ENCODE peak calls at places on chromosomes 3 and 15, in nine cellular contexts. I is cardiac muscle cell, F is IMR-90, C is dorsolateral prefrontal cortex, U is H1, Y is MM.1S, L is GM23338, D is tibial nerve, X is A549. J is an unnamed sample.

GRCh38 chr3:59559721-59560514 is 510.1 kb upstream of the CFAP20DC start:
- DNase-seq in I (peak), F (peak), C (no peak), U (no peak), Y (no peak), L (no peak), D (no peak), X (peak), J (no peak)

GRCh38 chr3:139187648-139188047 is 143.0 kb upstream of the PRR23C start:
- DNase-seq in I (no peak), F (no peak), C (no peak), U (no peak), Y (no peak), L (peak), D (no peak), X (no peak), J (no peak)

GRCh38 chr3:101725192-101725889 is 927 bp downstream of the CEP97 start:
- DNase-seq in I (peak), F (peak), C (peak), U (no peak), Y (peak), L (peak), D (peak), X (no peak), J (peak)

GRCh38 chr15:61921093-61921492 is 139.2 kb downstream of the VPS13C start:
- DNase-seq in I (peak), F (peak), C (no peak), U (no peak), Y (no peak), L (no peak), D (no peak), X (no peak), J (no peak)

GRCh38 chr15:89870688-89871288 is 23.0 kb downstream of the AP3S2 start:
- DNase-seq in I (no peak), F (no peak), C (no peak), U (no peak), Y (no peak), L (no peak), D (no peak), X (no peak), J (no peak)

GRCh38 chr3:155995525-155996370 is 124.6 kb upstream of the KCNAB1 start:
- DNase-seq in I (peak), F (peak), C (no peak), U (no peak), Y (peak), L (peak), D (no peak), X (peak), J (no peak)

GRCh38 chr3:161405836-161406235 is 34.5 kb upstream of the SPTSSB start:
- DNase-seq in I (no peak), F (no peak), C (no peak), U (no peak), Y (peak), L (no peak), D (no peak), X (no peak), J (no peak)

GRCh38 chr3:149765762-149766334 is 13.6 kb upstream of the COMMD2 start:
- DNase-seq in I (peak), F (peak), C (no peak), U (no peak), Y (peak), L (peak), D (peak), X (peak), J (no peak)

GRCh38 chr15:72864681-72865080 is 81.1 kb upstream of the ADPGK start:
- DNase-seq in I (no peak), F (no peak), C (no peak), U (no peak), Y (no peak), L (no peak), D (no peak), X (no peak), J (no peak)

GRCh38 chr3:33064929-33065328 is 32.0 kb downstream of the GLB1 start:
- DNase-seq in I (no peak), F (no peak), C (no peak), U (no peak), Y (no peak), L (no peak), D (no peak), X (peak), J (no peak)

GRCh38 chr15:75554717-75555116 is 24.4 kb downstream of the PTPN9 start:
- DNase-seq in I (peak), F (peak), C (no peak), U (no peak), Y (no peak), L (no peak), D (no peak), X (no peak), J (no peak)

GRCh38 chr15:41443275-41443674 is 26.4 kb downstream of the RTF1 start:
- DNase-seq in I (no peak), F (no peak), C (no peak), U (no peak), Y (no peak), L (no peak), D (no peak), X (no peak), J (no peak)

GRCh38 chr3:123397921-123398785 is 50.7 kb downstream of the ADCY5 start:
- DNase-seq in I (no peak), F (no peak), C (no peak), U (no peak), Y (no peak), L (no peak), D (no peak), X (no peak), J (no peak)

GRCh38 chr3:23981136-23981535 is 36.0 kb downstream of the NR1D2 start:
- DNase-seq in I (no peak), F (no peak), C (peak), U (no peak), Y (no peak), L (no peak), D (no peak), X (no peak), J (no peak)

GRCh38 chr3:40079845-40080240 is 229.7 kb upstream of the EIF1B start:
- DNase-seq in I (peak), F (no peak), C (no peak), U (no peak), Y (no peak), L (no peak), D (no peak), X (no peak), J (no peak)

GRCh38 chr15:88627463-88627862 is 6.3 kb downstream of the AEN start:
- DNase-seq in I (no peak), F (no peak), C (no peak), U (no peak), Y (peak), L (no peak), D (no peak), X (no peak), J (no peak)

GRCh38 chr15:101137312-101137940 is 114.4 kb downstream of the CHSY1 start:
- DNase-seq in I (no peak), F (no peak), C (no peak), U (no peak), Y (no peak), L (no peak), D (no peak), X (no peak), J (no peak)

GRCh38 chr3:102741694-102742093 is 306.9 kb downstream of the ZPLD1 start:
- DNase-seq in I (no peak), F (no peak), C (no peak), U (no peak), Y (no peak), L (no peak), D (no peak), X (peak), J (no peak)

GRCh38 chr15:39131605-39132004 is 449.3 kb upstream of the THBS1 start:
- DNase-seq in I (peak), F (peak), C (no peak), U (no peak), Y (no peak), L (no peak), D (no peak), X (peak), J (no peak)

GRCh38 chr3:29520764-29521163 is 239.9 kb downstream of the RBMS3 start:
- DNase-seq in I (no peak), F (no peak), C (no peak), U (no peak), Y (no peak), L (no peak), D (no peak), X (no peak), J (no peak)

GRCh38 chr3:146543461-146544012 is 870 bp downstream of the PLSCR1 start:
- DNase-seq in I (peak), F (peak), C (no peak), U (no peak), Y (no peak), L (no peak), D (peak), X (no peak), J (no peak)

GRCh38 chr15:60787737-60788513 is 309.0 kb upstream of the ICE2 start:
- DNase-seq in I (no peak), F (no peak), C (no peak), U (no peak), Y (no peak), L (peak), D (no peak), X (peak), J (no peak)

GRCh38 chr15:74197176-74197965 is 5.2 kb downstream of the STRA6 start:
- DNase-seq in I (no peak), F (no peak), C (no peak), U (no peak), Y (no peak), L (no peak), D (no peak), X (no peak), J (no peak)

GRCh38 chr3:11247362-11247761 is 24.8 kb upstream of the ATG7 start:
- DNase-seq in I (no peak), F (no peak), C (no peak), U (no peak), Y (no peak), L (no peak), D (no peak), X (no peak), J (no peak)

GRCh38 chr3:151798476-151798875 is 15.4 kb upstream of the AADAC start:
- DNase-seq in I (no peak), F (peak), C (no peak), U (no peak), Y (no peak), L (no peak), D (no peak), X (no peak), J (no peak)

GRCh38 chr3:50299929-50300680 is 900 bp upstream of the HYAL3 start:
- DNase-seq in I (peak), F (peak), C (no peak), U (no peak), Y (no peak), L (no peak), D (no peak), X (no peak), J (no peak)

GRCh38 chr3:120908803-120909601 is 997 bp downstream of the STXBP5L start:
- DNase-seq in I (peak), F (no peak), C (no peak), U (peak), Y (peak), L (no peak), D (no peak), X (no peak), J (peak)

DNA sequence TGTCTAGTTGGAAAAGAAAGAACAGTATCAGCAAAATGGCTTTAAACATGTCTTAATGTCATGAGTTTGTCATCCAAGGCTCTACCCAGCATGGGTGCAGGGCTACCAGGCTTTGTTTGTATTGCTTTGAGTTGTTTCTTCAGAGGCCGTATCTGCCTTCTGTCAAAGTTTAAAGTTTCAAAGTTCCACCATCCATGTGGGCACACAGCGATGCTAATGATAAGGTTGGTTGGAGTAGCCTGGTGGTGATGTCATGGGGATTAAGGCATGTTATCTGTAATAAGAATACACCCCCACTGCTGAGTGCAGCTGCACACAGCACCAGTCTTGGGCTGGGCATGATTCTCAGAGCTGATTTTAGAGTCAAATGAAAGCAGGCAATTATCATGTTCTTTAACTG is 71.9 kb upstream of the LRTM1 start:
- DNase-seq in I (peak), F (peak), C (no peak), U (no peak), Y (no peak), L (no peak), D (no peak), X (no peak), J (no peak)
- H3K27ac ChIP-seq in I (no peak), F (no peak), C (no peak), U (no peak), Y (no peak), L (no peak), D (no peak), X (no peak), J (no peak)

GRCh38 chr3:89116486-89116885 is 9.1 kb downstream of the EPHA3 start:
- DNase-seq in I (no peak), F (no peak), C (no peak), U (no peak), Y (no peak), L (no peak), D (no peak), X (no peak), J (no peak)

GRCh38 chr3:89114841-89115223 is 7.4 kb downstream of the EPHA3 start:
- DNase-seq in I (no peak), F (no peak), C (no peak), U (no peak), Y (no peak), L (no peak), D (no peak), X (no peak), J (no peak)

GRCh38 chr3:89113344-89113743 is 5.9 kb downstream of the EPHA3 start:
- DNase-seq in I (no peak), F (no peak), C (no peak), U (no peak), Y (no peak), L (no peak), D (no peak), X (no peak), J (no peak)

DNA sequence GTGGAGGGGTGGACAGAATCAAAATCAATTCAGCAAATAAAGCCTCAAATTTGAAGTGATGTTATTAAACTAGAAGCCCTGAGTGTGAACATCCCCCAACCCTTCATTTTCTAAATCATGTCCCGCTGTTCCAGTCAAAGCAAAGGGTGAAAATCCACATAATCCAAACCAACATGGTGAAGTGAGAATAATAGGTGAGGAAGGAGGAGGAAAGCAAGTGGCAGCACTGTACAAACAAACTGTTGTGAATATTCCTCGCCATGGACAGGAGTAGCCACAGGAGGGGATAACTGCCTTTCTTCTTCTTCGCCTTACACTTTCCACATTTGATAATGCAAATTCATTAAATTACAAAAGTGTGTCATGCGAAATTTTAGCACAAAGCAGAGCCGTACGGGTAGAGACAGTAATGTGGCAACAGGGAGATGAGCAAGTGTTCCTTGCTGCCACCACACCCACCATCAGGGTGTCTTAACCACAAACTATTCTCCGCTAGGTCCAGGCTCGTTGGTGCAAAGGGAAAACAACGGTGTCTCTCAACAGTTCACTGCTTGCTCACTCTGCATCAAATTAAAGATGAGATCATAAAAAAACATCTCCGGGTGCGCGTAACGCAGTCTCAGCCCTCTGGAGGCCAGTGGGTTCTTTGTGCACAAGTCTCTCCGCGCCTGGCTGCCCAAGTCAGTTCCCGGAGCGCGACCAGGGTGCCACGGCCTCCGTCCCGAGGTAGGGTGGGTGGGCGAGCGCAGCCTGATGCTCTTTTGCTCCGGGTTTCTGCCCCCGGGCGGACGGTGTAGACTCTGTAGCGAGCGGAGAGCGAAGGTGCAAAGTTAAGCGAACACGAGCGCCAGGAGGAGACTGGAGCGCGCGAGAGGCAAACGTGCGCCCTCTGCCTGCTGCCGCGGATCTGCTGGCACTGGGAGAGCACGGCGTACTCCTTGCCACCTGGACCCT is 6.7 kb downstream of the EPHA3 start:
- DNase-seq in I (peak), F (peak), C (peak), U (peak), Y (peak), L (peak), D (peak), X (peak), J (peak)
- H3K27ac ChIP-seq in I (no peak), F (no peak), C (peak), U (no peak), Y (no peak), L (no peak), D (peak), X (no peak), J (no peak)

GRCh38 chr15:33866101-33866737 is 102.1 kb upstream of the CHRM5 start:
- DNase-seq in I (no peak), F (peak), C (no peak), U (no peak), Y (no peak), L (no peak), D (no peak), X (no peak), J (no peak)
- H3K27ac ChIP-seq in I (no peak), F (no peak), C (no peak), U (no peak), Y (no peak), L (no peak), D (no peak), X (no peak), J (no peak)

GRCh38 chr15:99511529-99511864 is 54.3 kb upstream of the MEF2A start:
- DNase-seq in I (peak), F (peak), C (no peak), U (no peak), Y (no peak), L (no peak), D (no peak), X (no peak), J (no peak)
- H3K27ac ChIP-seq in I (peak), F (no peak), C (no peak), U (no peak), Y (no peak), L (no peak), D (peak), X (no peak), J (peak)

DNA sequence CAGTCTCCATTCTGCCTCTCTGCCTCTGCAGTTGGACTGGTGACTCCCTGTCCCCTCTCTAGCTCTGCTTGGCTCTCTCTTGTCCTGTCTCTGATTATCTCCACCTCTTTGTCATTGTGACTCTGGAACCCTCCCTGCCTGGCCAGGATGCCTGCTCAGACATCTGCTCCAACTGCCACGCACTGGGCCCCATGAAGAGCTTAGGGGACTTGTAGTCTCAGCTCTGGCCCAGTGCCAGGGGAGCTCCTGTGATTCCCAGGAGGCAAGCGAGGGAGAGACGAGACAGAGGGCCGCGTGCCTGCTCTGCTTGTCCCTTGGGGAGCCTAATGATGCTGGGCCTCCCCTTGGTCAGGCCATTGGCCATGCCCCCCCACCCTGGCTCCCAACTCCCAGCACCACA is 26.2 kb upstream of the RPL29 start:
- DNase-seq in I (no peak), F (no peak), C (no peak), U (no peak), Y (no peak), L (no peak), D (no peak), X (no peak), J (no peak)
- H3K27ac ChIP-seq in I (peak), F (no peak), C (peak), U (no peak), Y (no peak), L (no peak), D (peak), X (no peak), J (no peak)